ENCODE peak calls at places on chromosomes 5 and 9, in nine cellular contexts. L is A549, E is GM12878, N is HepG2, D is HCT116, B is WTC11, V is K562, F is SK-N-SH, T is endothelial cell of umbilical vein. R is an unnamed sample.

GRCh38 chr5:140882591-140882899 is 621 bp downstream of the PCDHA13 start:
- DNase-seq in L (peak), E (no peak), N (no peak), D (peak), B (peak), V (no peak), F (peak), T (no peak), R (no peak)

GRCh38 chr9:88418715-88419540 is 30.7 kb downstream of the SPIN1 start:
- DNase-seq in L (no peak), E (no peak), N (no peak), D (no peak), B (no peak), V (no peak), F (no peak), T (peak), R (no peak)

GRCh38 chr5:33153373-33153772 is 287.4 kb upstream of the TARS1 start:
- DNase-seq in L (no peak), E (no peak), N (no peak), D (no peak), B (no peak), V (no peak), F (no peak), T (no peak), R (no peak)

GRCh38 chr5:153543959-153544470 is 53.5 kb downstream of the GRIA1 start:
- DNase-seq in L (no peak), E (no peak), N (no peak), D (no peak), B (no peak), V (no peak), F (no peak), T (no peak), R (no peak)

GRCh38 chr5:83871533-83872380 is 151.1 kb upstream of the HAPLN1 start:
- DNase-seq in L (no peak), E (no peak), N (no peak), D (no peak), B (no peak), V (no peak), F (no peak), T (no peak), R (no peak)

GRCh38 chr5:2272039-2272438 is 389.3 kb upstream of the IRX4 start:
- DNase-seq in L (no peak), E (no peak), N (no peak), D (no peak), B (no peak), V (no peak), F (no peak), T (no peak), R (no peak)

GRCh38 chr5:58922392-58923171 is 339.7 kb downstream of the RAB3C start:
- DNase-seq in L (no peak), E (no peak), N (no peak), D (no peak), B (no peak), V (no peak), F (no peak), T (peak), R (no peak)

GRCh38 chr9:18071651-18072060 is 402.3 kb upstream of the ADAMTSL1 start:
- DNase-seq in L (no peak), E (no peak), N (no peak), D (no peak), B (no peak), V (no peak), F (no peak), T (no peak), R (no peak)

GRCh38 chr5:39760385-39761198 is 335.8 kb upstream of the DAB2 start:
- DNase-seq in L (no peak), E (no peak), N (no peak), D (no peak), B (no peak), V (no peak), F (no peak), T (peak), R (no peak)

DNA sequence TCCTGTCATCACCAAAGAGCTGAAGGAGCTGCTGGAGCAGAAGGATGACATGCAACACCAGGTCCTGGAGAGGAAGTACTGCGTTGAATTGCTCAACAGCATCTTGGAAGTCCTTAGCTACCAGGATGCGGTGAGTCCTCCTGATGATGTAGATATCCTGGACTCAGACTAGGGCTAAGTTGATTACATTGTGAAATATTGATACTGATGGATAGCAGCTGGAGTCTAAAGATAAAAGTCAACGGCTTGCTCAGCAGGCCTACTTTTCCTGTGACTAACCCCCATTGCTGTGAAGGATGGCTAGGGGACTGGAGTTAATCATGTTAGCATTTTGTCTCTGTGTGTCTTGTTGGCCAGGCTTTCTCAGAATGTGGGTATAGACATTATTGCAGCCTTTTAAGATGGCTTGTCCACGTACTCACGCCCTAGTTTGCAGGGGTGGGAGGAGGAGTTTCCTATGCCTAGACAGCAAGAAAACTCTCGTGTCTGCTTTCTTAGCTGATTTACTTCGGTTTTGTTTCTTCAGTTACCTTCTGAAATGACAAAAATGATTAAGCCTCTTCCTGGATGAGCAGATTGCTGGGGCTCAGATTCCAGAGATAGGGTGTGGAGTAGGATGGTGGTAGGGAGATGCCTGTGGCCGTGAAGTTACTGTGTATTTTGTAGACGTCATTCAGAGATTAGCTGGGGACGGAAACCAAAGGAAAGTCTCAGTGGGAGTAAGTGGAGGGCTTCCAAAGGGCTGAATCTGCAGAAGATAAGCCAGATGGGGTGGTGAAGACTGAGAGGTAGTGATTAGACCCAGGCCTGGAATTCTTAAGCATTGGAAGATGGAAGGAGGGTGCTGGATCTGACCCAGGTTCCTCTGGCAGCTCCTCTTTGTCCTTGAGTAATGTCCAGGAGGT is 166.3 kb downstream of the DOCK2 start:
- DNase-seq in L (no peak), E (no peak), N (no peak), D (no peak), B (no peak), V (peak), F (peak), T (no peak), R (no peak)
- TF ChIP-seq MAX in L (no peak), E (no peak), N (no peak), D (no peak), B (no peak), V (no peak), F (peak), T (no peak), R (no peak)

GRCh38 chr5:95803271-95804148 is 19.0 kb downstream of the GLRX start:
- DNase-seq in L (peak), E (no peak), N (peak), D (no peak), B (no peak), V (no peak), F (no peak), T (no peak), R (no peak)
- TF ChIP-seq MAX in L (peak), E (no peak), N (no peak), D (no peak), B (no peak), V (no peak), F (no peak), T (no peak), R (no peak)

GRCh38 chr9:73178044-73178443 is 26.4 kb downstream of the ANXA1 start:
- DNase-seq in L (no peak), E (no peak), N (no peak), D (no peak), B (no peak), V (no peak), F (no peak), T (no peak), R (no peak)

GRCh38 chr9:73183917-73184861 is 32.5 kb downstream of the ANXA1 start:
- DNase-seq in L (no peak), E (no peak), N (peak), D (peak), B (no peak), V (peak), F (no peak), T (peak), R (no peak)

GRCh38 chr9:73176450-73176875 is 24.8 kb downstream of the ANXA1 start:
- DNase-seq in L (peak), E (no peak), N (no peak), D (peak), B (no peak), V (no peak), F (no peak), T (no peak), R (no peak)

GRCh38 chr9:73180373-73180772 is 28.7 kb downstream of the ANXA1 start:
- DNase-seq in L (no peak), E (no peak), N (no peak), D (no peak), B (no peak), V (no peak), F (no peak), T (no peak), R (no peak)

DNA sequence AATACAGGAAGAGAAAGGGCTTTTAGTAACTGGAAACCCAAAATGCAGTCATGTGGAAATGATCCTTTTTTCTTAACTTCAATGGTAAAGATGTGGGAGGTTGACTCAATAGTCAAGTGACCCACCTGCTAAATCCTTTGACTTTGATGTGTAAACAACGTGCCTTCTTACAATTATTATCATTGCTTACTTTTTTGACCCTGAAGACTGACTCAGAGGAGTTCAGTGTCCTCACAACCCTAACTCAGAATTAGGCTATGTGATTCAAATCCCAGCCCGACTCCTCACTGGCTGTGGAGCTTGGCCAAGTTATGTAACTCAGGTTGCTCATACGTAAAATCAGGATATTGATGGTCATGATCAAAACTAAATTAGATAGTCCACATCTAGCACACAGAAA is 27.9 kb downstream of the ANXA1 start:
- DNase-seq in L (no peak), E (no peak), N (no peak), D (peak), B (no peak), V (no peak), F (no peak), T (no peak), R (no peak)
- TF ChIP-seq MAX in L (no peak), E (no peak), N (no peak), D (peak), B (no peak), V (no peak), F (no peak), T (no peak), R (no peak)

DNA sequence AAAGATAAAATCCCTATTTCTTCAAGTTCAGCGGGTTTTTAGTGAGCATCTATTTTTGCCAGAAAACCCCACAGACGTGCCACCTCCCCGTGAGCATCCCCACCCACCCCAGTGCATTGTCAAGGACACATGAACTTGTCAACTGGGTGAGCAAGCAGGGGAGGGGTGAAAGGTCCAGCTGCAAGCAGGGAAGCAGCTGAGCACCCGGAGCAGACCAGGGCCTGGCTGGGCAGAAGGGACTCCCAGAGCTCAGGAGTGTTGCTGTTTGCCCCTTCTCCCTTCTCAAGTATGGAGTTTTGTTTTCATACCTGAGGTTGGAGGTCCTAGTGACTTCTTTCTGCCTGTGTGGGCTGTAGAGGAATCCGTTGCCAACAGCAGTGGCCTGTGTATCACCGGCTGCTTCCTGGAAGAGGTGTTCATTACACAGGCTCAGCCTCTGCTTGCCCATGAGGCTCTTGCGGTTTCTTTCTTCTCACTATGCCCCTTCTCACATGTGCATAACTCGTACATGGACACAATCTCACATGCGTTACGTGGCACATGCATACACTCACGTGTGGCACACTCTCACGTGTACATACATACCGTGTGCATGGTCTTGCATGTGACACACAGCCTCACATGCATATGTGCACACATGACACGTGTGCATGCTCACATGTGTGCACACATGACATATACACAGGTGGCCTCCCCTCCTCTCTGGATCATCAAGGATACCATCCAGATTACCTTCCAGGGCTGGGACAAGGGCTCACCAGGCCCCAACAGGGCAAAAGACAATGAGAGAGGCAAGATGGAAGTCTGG is 126.7 kb downstream of the MVB12B start:
- DNase-seq in L (no peak), E (no peak), N (no peak), D (no peak), B (no peak), V (no peak), F (no peak), T (no peak), R (no peak)
- TF ChIP-seq MAX in L (no peak), E (no peak), N (no peak), D (no peak), B (no peak), V (no peak), F (no peak), T (no peak), R (no peak)

GRCh38 chr9:126399251-126399650 is 72.6 kb downstream of the MVB12B start:
- DNase-seq in L (no peak), E (no peak), N (no peak), D (no peak), B (no peak), V (no peak), F (no peak), T (no peak), R (no peak)

GRCh38 chr9:126395439-126396212 is 69.0 kb downstream of the MVB12B start:
- DNase-seq in L (peak), E (no peak), N (no peak), D (peak), B (no peak), V (no peak), F (no peak), T (peak), R (no peak)

GRCh38 chr9:126398403-126399058 is 71.9 kb downstream of the MVB12B start:
- DNase-seq in L (peak), E (no peak), N (peak), D (no peak), B (peak), V (peak), F (peak), T (peak), R (peak)

GRCh38 chr9:126394802-126395201 is 68.2 kb downstream of the MVB12B start:
- DNase-seq in L (no peak), E (no peak), N (no peak), D (no peak), B (no peak), V (no peak), F (no peak), T (no peak), R (no peak)

DNA sequence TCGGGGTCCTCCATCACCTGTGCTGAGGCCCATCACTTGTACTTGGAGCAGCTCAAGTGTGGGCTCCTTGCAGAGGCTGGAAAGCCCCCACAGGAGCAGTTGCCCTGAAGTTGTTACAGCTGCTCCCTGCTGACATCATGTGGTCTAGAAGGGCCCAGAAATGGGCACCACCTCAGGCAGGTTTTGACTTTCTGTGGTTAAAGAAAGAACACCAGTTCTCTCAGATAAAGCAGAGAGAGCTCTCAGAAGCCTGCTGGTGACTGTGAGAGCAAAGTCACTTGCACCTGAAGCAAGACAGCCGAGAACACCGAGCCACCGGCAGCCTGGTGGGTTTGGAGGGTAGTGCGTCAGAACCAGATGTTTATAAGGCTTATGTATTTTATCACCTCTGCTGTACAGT is 70.4 kb downstream of the MVB12B start:
- DNase-seq in L (peak), E (peak), N (no peak), D (no peak), B (no peak), V (no peak), F (no peak), T (no peak), R (no peak)
- TF ChIP-seq MAX in L (no peak), E (no peak), N (no peak), D (no peak), B (no peak), V (no peak), F (no peak), T (no peak), R (no peak)

GRCh38 chr5:129804705-129805104 is 56.8 kb downstream of the MINAR2 start:
- DNase-seq in L (no peak), E (no peak), N (no peak), D (no peak), B (peak), V (no peak), F (no peak), T (no peak), R (no peak)
- TF ChIP-seq MAX in L (no peak), E (no peak), N (no peak), D (no peak), B (no peak), V (no peak), F (no peak), T (no peak), R (no peak)

DNA sequence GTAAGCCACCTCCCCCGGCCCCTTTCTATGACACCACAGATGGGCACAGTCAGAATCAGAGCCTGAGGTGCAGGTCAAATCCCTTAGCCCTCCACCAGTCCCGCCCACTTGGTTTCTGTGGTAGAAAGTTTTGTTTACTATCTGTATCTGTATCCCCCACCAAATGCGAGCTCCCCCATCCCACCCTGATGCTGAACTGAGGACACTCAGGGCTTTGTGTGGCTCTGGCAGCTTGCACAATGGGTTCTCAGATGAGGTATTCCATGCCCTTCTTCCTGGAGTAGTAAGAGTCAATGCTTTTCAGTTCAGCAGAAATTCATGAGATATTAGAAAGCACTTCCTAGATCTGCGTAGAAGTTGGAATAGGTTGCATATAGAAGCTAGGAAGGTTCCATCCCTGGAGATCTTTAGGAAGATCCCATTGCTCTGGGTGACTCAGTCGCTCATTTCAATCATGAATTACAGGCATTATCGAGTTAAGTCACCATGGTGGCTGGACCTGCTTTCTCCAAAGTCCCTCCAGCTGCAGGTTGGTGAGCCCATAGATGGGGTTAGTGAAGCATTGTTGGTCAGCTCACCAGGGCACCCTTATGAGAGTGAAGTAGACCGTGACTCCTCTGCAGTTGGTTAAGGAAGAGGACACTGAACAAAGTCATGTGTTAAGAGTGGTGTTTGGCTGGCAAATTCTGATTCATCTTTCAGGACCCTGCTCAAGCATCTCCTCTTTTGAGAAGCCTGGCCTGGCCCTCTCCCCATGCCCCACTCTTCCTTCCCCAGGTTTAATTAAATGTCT is 10.6 kb upstream of the KCNIP1 start:
- DNase-seq in L (no peak), E (no peak), N (no peak), D (no peak), B (no peak), V (no peak), F (no peak), T (no peak), R (no peak)
- TF ChIP-seq MAX in L (no peak), E (no peak), N (no peak), D (no peak), B (no peak), V (no peak), F (no peak), T (no peak), R (no peak)